ENCODE peak calls at places on chromosomes 3 and 15, in six cellular contexts. One of them, this sample, is unnamed.

GRCh38 chr3:117059990-117060338 is 350.4 kb downstream of the TUSC7 start:
- DNase-seq in body of pancreas: peak; percentile 18
- DNase-seq in psoas muscle: no peak
- DNase-seq in progenitor cell of endocrine pancreas: no peak
- DNase-seq in foreskin keratinocyte: no peak
- DNase-seq in lung: no peak
- DNase-seq in this sample: no peak

GRCh38 chr15:26051771-26052685 is 188.9 kb upstream of the ATP10A start:
- DNase-seq in body of pancreas: no peak
- DNase-seq in psoas muscle: peak; percentile 43
- DNase-seq in progenitor cell of endocrine pancreas: no peak
- DNase-seq in foreskin keratinocyte: no peak
- DNase-seq in lung: no peak
- DNase-seq in this sample: no peak

GRCh38 chr3:189563841-189564563 is 67.2 kb upstream of the TP63 start:
- DNase-seq in body of pancreas: no peak
- DNase-seq in psoas muscle: no peak
- DNase-seq in progenitor cell of endocrine pancreas: no peak
- DNase-seq in foreskin keratinocyte: peak; percentile 100
- DNase-seq in lung: peak; percentile 29
- DNase-seq in this sample: no peak

GRCh38 chr3:188558343-188559068 is 404.5 kb downstream of the LPP start:
- DNase-seq in body of pancreas: no peak
- DNase-seq in psoas muscle: no peak
- DNase-seq in progenitor cell of endocrine pancreas: no peak
- DNase-seq in foreskin keratinocyte: no peak
- DNase-seq in lung: no peak
- DNase-seq in this sample: no peak

GRCh38 chr15:88627463-88627862 is 6.3 kb downstream of the AEN start:
- DNase-seq in body of pancreas: no peak
- DNase-seq in psoas muscle: no peak
- DNase-seq in progenitor cell of endocrine pancreas: no peak
- DNase-seq in foreskin keratinocyte: no peak
- DNase-seq in lung: no peak
- DNase-seq in this sample: no peak

GRCh38 chr3:115469649-115470048 is 153.7 kb upstream of the GAP43 start:
- DNase-seq in body of pancreas: no peak
- DNase-seq in psoas muscle: no peak
- DNase-seq in progenitor cell of endocrine pancreas: no peak
- DNase-seq in foreskin keratinocyte: no peak
- DNase-seq in lung: no peak
- DNase-seq in this sample: no peak

GRCh38 chr3:77203876-77204275 is 164.0 kb downstream of the ROBO2 start:
- DNase-seq in body of pancreas: no peak
- DNase-seq in psoas muscle: no peak
- DNase-seq in progenitor cell of endocrine pancreas: no peak
- DNase-seq in foreskin keratinocyte: no peak
- DNase-seq in lung: no peak
- DNase-seq in this sample: no peak

GRCh38 chr3:169383770-169384169 is 279.7 kb downstream of the MECOM start:
- DNase-seq in body of pancreas: no peak
- DNase-seq in psoas muscle: no peak
- DNase-seq in progenitor cell of endocrine pancreas: no peak
- DNase-seq in foreskin keratinocyte: no peak
- DNase-seq in lung: no peak
- DNase-seq in this sample: no peak

GRCh38 chr15:76376029-76376428 is 39.5 kb downstream of the ISL2 start:
- DNase-seq in body of pancreas: no peak
- DNase-seq in psoas muscle: no peak
- DNase-seq in progenitor cell of endocrine pancreas: no peak
- DNase-seq in foreskin keratinocyte: no peak
- DNase-seq in lung: peak; percentile 30
- DNase-seq in this sample: no peak

GRCh38 chr3:43185656-43186375 is 79.9 kb upstream of the POMGNT2 start:
- DNase-seq in body of pancreas: no peak
- DNase-seq in psoas muscle: no peak
- DNase-seq in progenitor cell of endocrine pancreas: no peak
- DNase-seq in foreskin keratinocyte: peak; percentile 31
- DNase-seq in lung: no peak
- DNase-seq in this sample: no peak

GRCh38 chr3:127792664-127793292 is 29.5 kb downstream of the MGLL start:
- DNase-seq in body of pancreas: no peak
- DNase-seq in psoas muscle: peak; percentile 81
- DNase-seq in progenitor cell of endocrine pancreas: no peak
- DNase-seq in foreskin keratinocyte: peak; percentile 94
- DNase-seq in lung: peak; percentile 49
- DNase-seq in this sample: no peak

GRCh38 chr3:195169011-195169410 is 101.9 kb downstream of the XXYLT1 start:
- DNase-seq in body of pancreas: no peak
- DNase-seq in psoas muscle: no peak
- DNase-seq in progenitor cell of endocrine pancreas: no peak
- DNase-seq in foreskin keratinocyte: no peak
- DNase-seq in lung: no peak
- DNase-seq in this sample: no peak

GRCh38 chr15:75641603-75642002 is 1.6 kb upstream of the IMP3 start:
- DNase-seq in body of pancreas: no peak
- DNase-seq in psoas muscle: no peak
- DNase-seq in progenitor cell of endocrine pancreas: no peak
- DNase-seq in foreskin keratinocyte: no peak
- DNase-seq in lung: no peak
- DNase-seq in this sample: no peak

GRCh38 chr3:107222927-107223326 is 154.3 kb upstream of the CCDC54 start:
- DNase-seq in body of pancreas: no peak
- DNase-seq in psoas muscle: no peak
- DNase-seq in progenitor cell of endocrine pancreas: no peak
- DNase-seq in foreskin keratinocyte: no peak
- DNase-seq in lung: no peak
- DNase-seq in this sample: no peak

GRCh38 chr15:63699391-63699790 is 102.2 kb downstream of the FBXL22 start:
- DNase-seq in body of pancreas: no peak
- DNase-seq in psoas muscle: no peak
- DNase-seq in progenitor cell of endocrine pancreas: no peak
- DNase-seq in foreskin keratinocyte: no peak
- DNase-seq in lung: no peak
- DNase-seq in this sample: no peak

GRCh38 chr3:26967531-26967930 is 345.0 kb downstream of the LRRC3B start:
- DNase-seq in body of pancreas: no peak
- DNase-seq in psoas muscle: no peak
- DNase-seq in progenitor cell of endocrine pancreas: no peak
- DNase-seq in foreskin keratinocyte: peak; percentile 1
- DNase-seq in lung: no peak
- DNase-seq in this sample: no peak

GRCh38 chr15:81480645-81481053 is 106.6 kb upstream of the TMC3 start:
- DNase-seq in body of pancreas: peak; percentile 46
- DNase-seq in psoas muscle: no peak
- DNase-seq in progenitor cell of endocrine pancreas: peak; percentile 19
- DNase-seq in foreskin keratinocyte: peak; percentile 32
- DNase-seq in lung: no peak
- DNase-seq in this sample: peak; percentile 65

GRCh38 chr15:27679621-27680521 is 419.2 kb downstream of the OCA2 start:
- DNase-seq in body of pancreas: no peak
- DNase-seq in psoas muscle: no peak
- DNase-seq in progenitor cell of endocrine pancreas: no peak
- DNase-seq in foreskin keratinocyte: no peak
- DNase-seq in lung: no peak
- DNase-seq in this sample: no peak

GRCh38 chr15:74242296-74242929 is 6.3 kb downstream of the CCDC33 start:
- DNase-seq in body of pancreas: peak; percentile 64
- DNase-seq in psoas muscle: peak; percentile 56
- DNase-seq in progenitor cell of endocrine pancreas: no peak
- DNase-seq in foreskin keratinocyte: no peak
- DNase-seq in lung: no peak
- DNase-seq in this sample: no peak

GRCh38 chr3:9782777-9783176 is 9.5 kb downstream of the TADA3 start:
- DNase-seq in body of pancreas: no peak
- DNase-seq in psoas muscle: no peak
- DNase-seq in progenitor cell of endocrine pancreas: no peak
- DNase-seq in foreskin keratinocyte: no peak
- DNase-seq in lung: no peak
- DNase-seq in this sample: no peak
- TF ChIP-seq CTCF in body of pancreas: peak; percentile 10
- TF ChIP-seq CTCF in psoas muscle: no peak
- TF ChIP-seq CTCF in progenitor cell of endocrine pancreas: no peak
- TF ChIP-seq CTCF in foreskin keratinocyte: peak; percentile 46
- TF ChIP-seq CTCF in lung: peak; percentile 2
- TF ChIP-seq CTCF in this sample: no peak

GRCh38 chr3:160006282-160007163 is 17.9 kb downstream of the IL12A start:
- DNase-seq in body of pancreas: peak; percentile 53
- DNase-seq in psoas muscle: no peak
- DNase-seq in progenitor cell of endocrine pancreas: no peak
- DNase-seq in foreskin keratinocyte: peak; percentile 57
- DNase-seq in lung: peak; percentile 35
- DNase-seq in this sample: peak; percentile 52
- TF ChIP-seq CTCF in body of pancreas: peak; percentile 67
- TF ChIP-seq CTCF in psoas muscle: peak; percentile 82
- TF ChIP-seq CTCF in progenitor cell of endocrine pancreas: peak; percentile 79
- TF ChIP-seq CTCF in foreskin keratinocyte: peak; percentile 90
- TF ChIP-seq CTCF in lung: peak; percentile 56
- TF ChIP-seq CTCF in this sample: peak; percentile 53

GRCh38 chr3:46612324-46612723 is at the start of gene FAM240A:
- DNase-seq in body of pancreas: peak; percentile 38
- DNase-seq in psoas muscle: no peak
- DNase-seq in progenitor cell of endocrine pancreas: no peak
- DNase-seq in foreskin keratinocyte: no peak
- DNase-seq in lung: no peak
- DNase-seq in this sample: no peak

GRCh38 chr3:46615976-46616375 is 3.7 kb downstream of the FAM240A start:
- DNase-seq in body of pancreas: no peak
- DNase-seq in psoas muscle: no peak
- DNase-seq in progenitor cell of endocrine pancreas: no peak
- DNase-seq in foreskin keratinocyte: no peak
- DNase-seq in lung: peak; percentile 7
- DNase-seq in this sample: no peak

GRCh38 chr3:46617941-46618340 is 5.6 kb downstream of the FAM240A start:
- DNase-seq in body of pancreas: no peak
- DNase-seq in psoas muscle: no peak
- DNase-seq in progenitor cell of endocrine pancreas: no peak
- DNase-seq in foreskin keratinocyte: no peak
- DNase-seq in lung: peak; percentile 17
- DNase-seq in this sample: no peak

GRCh38 chr3:46613313-46614005 is 1.1 kb downstream of the FAM240A start:
- DNase-seq in body of pancreas: no peak
- DNase-seq in psoas muscle: no peak
- DNase-seq in progenitor cell of endocrine pancreas: no peak
- DNase-seq in foreskin keratinocyte: no peak
- DNase-seq in lung: no peak
- DNase-seq in this sample: no peak

GRCh38 chr3:46615050-46615449 is 2.7 kb downstream of the FAM240A start:
- DNase-seq in body of pancreas: no peak
- DNase-seq in psoas muscle: no peak
- DNase-seq in progenitor cell of endocrine pancreas: no peak
- DNase-seq in foreskin keratinocyte: no peak
- DNase-seq in lung: no peak
- DNase-seq in this sample: no peak
- TF ChIP-seq CTCF in body of pancreas: no peak
- TF ChIP-seq CTCF in psoas muscle: no peak
- TF ChIP-seq CTCF in progenitor cell of endocrine pancreas: no peak
- TF ChIP-seq CTCF in foreskin keratinocyte: no peak
- TF ChIP-seq CTCF in lung: no peak
- TF ChIP-seq CTCF in this sample: no peak

DNA sequence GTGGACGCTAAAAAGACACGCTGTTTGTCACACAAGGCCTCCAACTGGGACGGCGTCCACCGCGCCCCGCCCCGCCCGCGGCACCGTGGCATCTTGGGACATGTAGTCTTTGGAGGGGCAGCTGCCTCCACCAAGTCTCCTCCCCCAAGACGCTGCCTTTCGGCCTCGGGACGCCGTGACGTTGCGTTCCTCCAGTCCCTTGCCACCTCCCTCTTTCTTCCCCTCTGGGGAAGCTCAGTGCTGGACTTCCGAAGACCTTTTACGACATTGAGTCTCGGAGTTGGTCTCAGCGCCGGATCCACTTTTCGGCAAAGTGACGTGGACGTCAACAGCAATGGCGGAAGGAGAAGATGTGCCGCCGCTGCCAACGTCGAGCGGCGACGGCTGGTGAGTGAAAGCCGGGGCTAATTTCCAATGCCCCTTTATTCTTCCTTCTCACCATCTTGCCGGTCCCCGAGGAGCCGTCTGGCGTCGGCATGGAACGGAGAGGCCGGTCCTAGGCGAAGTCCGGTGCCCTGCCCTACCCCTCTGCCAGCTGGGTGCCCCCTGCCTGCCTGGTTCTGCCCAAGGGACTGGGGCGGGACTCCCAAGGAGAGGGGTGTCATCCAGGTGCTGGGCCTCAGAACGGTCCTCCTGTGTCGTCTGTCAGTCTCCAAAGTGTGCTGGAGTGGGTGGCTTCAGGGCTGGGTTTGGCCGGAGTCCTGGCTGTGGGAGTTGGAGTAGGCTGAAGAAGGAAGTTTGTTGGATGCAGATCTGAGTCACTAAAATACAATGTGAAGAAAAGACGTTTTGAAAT is at the start of gene TBC1D23:
- DNase-seq in body of pancreas: peak; percentile 99
- DNase-seq in psoas muscle: peak; percentile 98
- DNase-seq in progenitor cell of endocrine pancreas: peak; percentile 95
- DNase-seq in foreskin keratinocyte: peak; percentile 99
- DNase-seq in lung: peak; percentile 99
- DNase-seq in this sample: peak; percentile 96
- TF ChIP-seq CTCF in body of pancreas: peak; percentile 8
- TF ChIP-seq CTCF in psoas muscle: no peak
- TF ChIP-seq CTCF in progenitor cell of endocrine pancreas: no peak
- TF ChIP-seq CTCF in foreskin keratinocyte: peak; percentile 18
- TF ChIP-seq CTCF in lung: no peak
- TF ChIP-seq CTCF in this sample: no peak

This sample was measured in endothelial cell.